ENCODE peak calls at places on chromosomes 4 and X, in four cellular contexts. J is K562, S is HepG2, Q is SK-N-SH. V is an unnamed sample.

GRCh38 chr4:140717313-140717712 is 38.9 kb downstream of the TBC1D9 start:
- DNase-seq in J (no peak), S (no peak), Q (no peak), V (no peak)

GRCh38 chr4:48906283-48907173 is at the start of gene OCIAD2:
- DNase-seq in J (no peak), S (no peak), Q (peak; percentile 89), V (peak; percentile 39)

GRCh38 chr4:73721419-73721818 is 18.9 kb upstream of the CXCL8 start:
- DNase-seq in J (no peak), S (no peak), Q (no peak), V (no peak)

GRCh38 chrX:15128838-15129237 is 141.0 kb downstream of the ASB9 start:
- DNase-seq in J (no peak), S (no peak), Q (no peak), V (no peak)

GRCh38 chr4:2253160-2254084 is 8.5 kb downstream of the MXD4 start:
- DNase-seq in J (no peak), S (no peak), Q (peak; percentile 21), V (no peak)

GRCh38 chrX:11137543-11138139 is 26.5 kb downstream of the HCCS start:
- DNase-seq in J (peak; percentile 46), S (peak; percentile 1), Q (peak; percentile 39), V (no peak)

GRCh38 chr4:152970102-152970820 is 34.1 kb downstream of the FHDC1 start:
- DNase-seq in J (no peak), S (no peak), Q (no peak), V (no peak)

GRCh38 chr4:38332699-38333098 is 331.3 kb upstream of the KLF3 start:
- DNase-seq in J (no peak), S (no peak), Q (no peak), V (no peak)

GRCh38 chrX:40531056-40531826 is 49.5 kb upstream of the ATP6AP2 start:
- DNase-seq in J (no peak), S (no peak), Q (no peak), V (no peak)

GRCh38 chrX:39948564-39948963 is 149.2 kb downstream of the BCOR start:
- DNase-seq in J (no peak), S (no peak), Q (peak; percentile 83), V (no peak)

GRCh38 chr4:2839060-2839459 is 4.6 kb upstream of the ADD1 start:
- DNase-seq in J (no peak), S (no peak), Q (no peak), V (no peak)

GRCh38 chr4:38323141-38323634 is 340.8 kb upstream of the KLF3 start:
- DNase-seq in J (peak; percentile 49), S (no peak), Q (no peak), V (no peak)

GRCh38 chrX:153865685-153866084 is 20.3 kb downstream of the L1CAM start:
- DNase-seq in J (no peak), S (no peak), Q (no peak), V (no peak)

GRCh38 chr4:107196312-107196711 is 160.2 kb upstream of the DKK2 start:
- DNase-seq in J (no peak), S (no peak), Q (no peak), V (no peak)

GRCh38 chrX:78437621-78438020 is 110.2 kb upstream of the CYSLTR1 start:
- DNase-seq in J (no peak), S (no peak), Q (no peak), V (no peak)

GRCh38 chr4:91497892-91498291 is 805.9 kb upstream of the GRID2 start:
- DNase-seq in J (no peak), S (no peak), Q (no peak), V (no peak)

GRCh38 chrX:103513476-103514108 is 5.7 kb downstream of the RAB40A start:
- DNase-seq in J (no peak), S (no peak), Q (no peak), V (no peak)

GRCh38 chr4:142312391-142312790 is 533.7 kb downstream of the INPP4B start:
- DNase-seq in J (no peak), S (no peak), Q (no peak), V (no peak)

GRCh38 chrX:12912786-12913185 is 6.4 kb downstream of the TLR8 start:
- DNase-seq in J (no peak), S (no peak), Q (no peak), V (no peak)

GRCh38 chrX:114581528-114582263 is 2.2 kb upstream of the HTR2C start:
- DNase-seq in J (no peak), S (no peak), Q (peak; percentile 30), V (no peak)

GRCh38 chr4:23789765-23790164 is 100.1 kb downstream of the PPARGC1A start:
- DNase-seq in J (no peak), S (peak; percentile 28), Q (no peak), V (no peak)

GRCh38 chr4:127632420-127633403 is at the start of gene INTU:
- DNase-seq in J (peak; percentile 94), S (peak; percentile 93), Q (peak; percentile 84), V (no peak)

GRCh38 chrX:73262991-73263390 is 48.3 kb upstream of the NAP1L2 start:
- DNase-seq in J (peak; percentile 10), S (peak; percentile 7), Q (peak; percentile 2), V (no peak)

GRCh38 chrX:48487362-48487785 is 11.4 kb downstream of the FTSJ1 start:
- DNase-seq in J (peak; percentile 74), S (peak; percentile 30), Q (no peak), V (no peak)

GRCh38 chr4:18185491-18185890 is 163.9 kb upstream of the LCORL start:
- DNase-seq in J (no peak), S (no peak), Q (no peak), V (no peak)

DNA sequence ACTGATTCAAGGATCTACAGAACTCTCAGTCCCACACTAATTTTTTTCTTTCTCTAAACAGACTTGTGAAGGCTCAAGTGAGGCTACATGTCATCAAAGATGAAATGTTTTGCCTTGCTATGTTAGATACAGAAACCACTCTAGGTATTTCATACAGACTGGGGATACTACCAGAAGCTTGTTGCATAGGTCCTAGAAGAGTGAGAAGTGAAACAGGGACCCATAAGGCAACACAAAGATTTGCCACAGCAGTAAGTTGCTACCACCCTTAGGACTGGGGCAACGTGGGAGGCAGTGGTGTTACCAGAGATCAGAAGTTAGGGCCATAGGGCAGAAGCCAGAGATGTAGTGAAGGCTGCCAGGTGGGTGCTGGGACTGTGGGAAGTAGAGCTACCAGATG is 50.7 kb upstream of the MID1IP1 start:
- DNase-seq in J (no peak), S (no peak), Q (no peak), V (no peak)
- TF ChIP-seq NFIC in J (no peak), S (no peak), Q (no peak), V (no peak)

GRCh38 chr4:40311811-40312346 is 23.3 kb upstream of the CHRNA9 start:
- DNase-seq in J (peak; percentile 90), S (no peak), Q (no peak), V (no peak)
- TF ChIP-seq NFIC in J (peak; percentile 69), S (no peak), Q (no peak), V (no peak)

DNA sequence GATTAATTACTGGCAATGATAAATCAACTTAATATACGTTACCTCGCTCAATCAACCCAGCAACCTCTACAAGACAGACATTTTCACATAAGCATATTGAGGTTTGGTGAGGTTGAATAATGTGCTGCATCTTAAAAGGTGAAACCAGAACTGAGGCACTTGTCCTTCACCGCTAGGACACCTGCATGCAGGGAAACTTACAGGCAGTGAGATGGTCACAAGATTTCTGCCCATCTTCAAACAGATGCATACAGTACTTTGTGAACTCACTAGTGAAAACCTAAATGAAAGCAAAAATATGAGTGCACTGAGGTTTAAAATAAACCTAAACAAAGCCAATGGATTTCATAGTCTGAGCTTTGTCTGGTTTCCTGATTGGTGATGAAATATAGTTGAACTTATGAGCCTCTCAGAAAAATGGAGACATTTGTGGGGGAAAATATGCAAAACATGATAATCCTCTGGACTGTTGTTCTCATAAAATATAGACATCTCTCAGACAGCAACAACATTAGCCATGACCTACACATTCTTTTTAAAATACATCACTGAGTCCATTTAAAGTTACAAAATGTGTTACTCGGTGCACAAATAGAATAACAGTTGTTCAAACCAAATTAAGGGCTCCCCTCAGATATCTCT is 20.9 kb upstream of the PRSS12 start:
- DNase-seq in J (no peak), S (no peak), Q (no peak), V (no peak)
- TF ChIP-seq NFIC in J (no peak), S (no peak), Q (no peak), V (no peak)

GRCh38 chr4:8736083-8736825 is 135.4 kb downstream of the HMX1 start:
- DNase-seq in J (no peak), S (no peak), Q (peak; percentile 7), V (no peak)
- TF ChIP-seq NFIC in J (no peak), S (no peak), Q (no peak), V (no peak)

V was measured in GM12878.